ENCODE peak calls at places on chromosomes 4 and X, in nine cellular contexts. A, C, Y, N, I, D, X, S and K are unnamed samples.

GRCh38 chr4:5511791-5512190 is 196.6 kb downstream of the EVC2 start:
- DNase-seq in A (peak; percentile 49), C (peak; percentile 67), Y (no peak), N (no peak), I (no peak), D (no peak), X (no peak), S (no peak), K (no peak)

GRCh38 chr4:129929052-129929451 is 833.1 kb downstream of the C4orf33 start:
- DNase-seq in A (no peak), C (no peak), Y (no peak), N (no peak), I (no peak), D (no peak), X (peak; percentile 13), S (peak; percentile 6), K (peak; percentile 45)

GRCh38 chr4:128279624-128280225 is 7.9 kb downstream of the PGRMC2 start:
- DNase-seq in A (no peak), C (peak; percentile 73), Y (no peak), N (no peak), I (no peak), D (no peak), X (no peak), S (no peak), K (no peak)

GRCh38 chr4:145722561-145722960 is 42.6 kb downstream of the C4orf51 start:
- DNase-seq in A (no peak), C (no peak), Y (no peak), N (no peak), I (no peak), D (no peak), X (no peak), S (no peak), K (no peak)

GRCh38 chr4:70728096-70728495 is 6.3 kb downstream of the RUFY3 start:
- DNase-seq in A (no peak), C (no peak), Y (no peak), N (no peak), I (no peak), D (peak; percentile 59), X (no peak), S (no peak), K (no peak)

GRCh38 chrX:151736685-151737084 is 2.1 kb downstream of the CNGA2 start:
- DNase-seq in A (no peak), C (no peak), Y (no peak), N (no peak), I (no peak), D (no peak), X (no peak), S (no peak), K (no peak)

GRCh38 chr4:102500371-102501175 is 586 bp upstream of the NFKB1 start:
- DNase-seq in A (peak; percentile 68), C (peak; percentile 53), Y (peak; percentile 62), N (peak; percentile 69), I (no peak), D (no peak), X (peak; percentile 51), S (peak; percentile 33), K (peak; percentile 54)

GRCh38 chrX:15050395-15050794 is 177.2 kb downstream of the MOSPD2 start:
- DNase-seq in A (no peak), C (no peak), Y (no peak), N (no peak), I (no peak), D (no peak), X (peak; percentile 25), S (no peak), K (no peak)

GRCh38 chr4:86233681-86234080 is 126.2 kb downstream of the MAPK10 start:
- DNase-seq in A (peak; percentile 55), C (peak; percentile 72), Y (no peak), N (no peak), I (no peak), D (no peak), X (no peak), S (no peak), K (no peak)

GRCh38 chrX:108091878-108092291 is 307 bp downstream of the ATG4A start:
- DNase-seq in A (no peak), C (no peak), Y (no peak), N (no peak), I (no peak), D (no peak), X (peak; percentile 46), S (no peak), K (no peak)

GRCh38 chr4:151227731-151228130 is 49.2 kb upstream of the PRSS48 start:
- DNase-seq in A (peak; percentile 84), C (peak; percentile 97), Y (no peak), N (no peak), I (no peak), D (no peak), X (no peak), S (peak; percentile 45), K (no peak)

GRCh38 chrX:28613558-28613957 is 26.3 kb downstream of the IL1RAPL1 start:
- DNase-seq in A (no peak), C (no peak), Y (no peak), N (no peak), I (no peak), D (no peak), X (no peak), S (no peak), K (no peak)

GRCh38 chr4:88138561-88138960 is 19.9 kb downstream of the ABCG2 start:
- DNase-seq in A (peak; percentile 67), C (peak; percentile 60), Y (no peak), N (no peak), I (no peak), D (no peak), X (no peak), S (no peak), K (no peak)

GRCh38 chr4:81314196-81314896 is 99.3 kb upstream of the PRKG2 start:
- DNase-seq in A (peak; percentile 67), C (peak; percentile 93), Y (no peak), N (peak; percentile 84), I (no peak), D (no peak), X (no peak), S (peak; percentile 52), K (peak; percentile 12)

GRCh38 chrX:103101280-103102042 is 8.5 kb upstream of the NXF3 start:
- DNase-seq in A (no peak), C (peak; percentile 20), Y (no peak), N (no peak), I (no peak), D (no peak), X (no peak), S (no peak), K (peak; percentile 54)

GRCh38 chrX:151743651-151744470 is 9.3 kb downstream of the CNGA2 start:
- DNase-seq in A (no peak), C (no peak), Y (no peak), N (no peak), I (no peak), D (no peak), X (no peak), S (no peak), K (no peak)

GRCh38 chr4:93828332-93828829 is at the start of gene ATOH1:
- DNase-seq in A (peak; percentile 32), C (no peak), Y (no peak), N (peak; percentile 83), I (no peak), D (no peak), X (peak; percentile 7), S (peak; percentile 15), K (peak; percentile 90)

GRCh38 chr4:101136373-101137370 is 210.7 kb downstream of the PPP3CA start:
- DNase-seq in A (no peak), C (no peak), Y (no peak), N (peak; percentile 30), I (no peak), D (no peak), X (no peak), S (peak; percentile 40), K (no peak)

GRCh38 chrX:67787196-67787595 is 243.4 kb downstream of the AR start:
- DNase-seq in A (peak; percentile 6), C (no peak), Y (no peak), N (no peak), I (no peak), D (no peak), X (no peak), S (no peak), K (no peak)

GRCh38 chr4:3514806-3515421 is 17.3 kb downstream of the LRPAP1 start:
- DNase-seq in A (no peak), C (no peak), Y (no peak), N (no peak), I (no peak), D (no peak), X (no peak), S (no peak), K (peak; percentile 56)

GRCh38 chr4:47068986-47069385 is 37.6 kb downstream of the GABRB1 start:
- DNase-seq in A (no peak), C (peak; percentile 26), Y (no peak), N (no peak), I (no peak), D (no peak), X (no peak), S (no peak), K (no peak)

GRCh38 chrX:15151267-15152196 is 118.4 kb downstream of the ASB9 start:
- DNase-seq in A (no peak), C (no peak), Y (no peak), N (no peak), I (no peak), D (no peak), X (no peak), S (no peak), K (no peak)

GRCh38 chrX:149937881-149938426 is 337 bp downstream of the EOLA2 start:
- DNase-seq in A (no peak), C (peak; percentile 1), Y (no peak), N (no peak), I (no peak), D (no peak), X (peak; percentile 3), S (peak; percentile 0), K (peak; percentile 39)